ENCODE peak calls at places on chromosomes 11 and 22, in seven cellular contexts. I is AG04449; W is colonic mucosa; V is progenitor cell of endocrine pancreas; S is hypothalamus; Y is CD8-positive, alpha-beta memory T cell; Q is omental fat pad. K is an unnamed sample.

GRCh38 chr11:57658023-57658361 is 430 bp downstream of the CLP1 start:
- DNase-seq in W (no peak), Y (no peak), Q (no peak), V (no peak), S (no peak), I (no peak), K (no peak)

GRCh38 chr11:111417766-111418435 is 38.8 kb upstream of the POU2AF1 start:
- DNase-seq in Y (no peak), V (no peak), W (peak; percentile 47), S (no peak), Q (no peak), I (no peak), K (no peak)

GRCh38 chr11:45853616-45854219 is 6.4 kb downstream of the CRY2 start:
- DNase-seq in W (no peak), I (no peak), V (no peak), Y (no peak), Q (no peak), S (no peak), K (no peak)

GRCh38 chr11:89182773-89183172 is 5.1 kb downstream of the TYR start:
- DNase-seq in S (no peak), Q (no peak), I (no peak), W (no peak), Y (no peak), V (no peak), K (no peak)

GRCh38 chr11:110948112-110948511 is 235.9 kb upstream of the ARHGAP20 start:
- DNase-seq in I (no peak), S (no peak), W (no peak), V (no peak), Y (no peak), Q (no peak), K (no peak)

GRCh38 chr11:60658409-60658808 is 41.0 kb upstream of the MS4A8 start:
- DNase-seq in S (no peak), W (no peak), Y (no peak), V (no peak), I (no peak), Q (no peak), K (no peak)

GRCh38 chr11:30535818-30536217 is 50.3 kb downstream of the MPPED2 start:
- DNase-seq in I (no peak), Y (no peak), Q (no peak), W (no peak), S (no peak), V (no peak), K (no peak)

GRCh38 chr11:57571631-57572030 is 4.2 kb upstream of the UBE2L6 start:
- DNase-seq in V (no peak), I (no peak), S (no peak), Q (no peak), Y (no peak), W (no peak), K (peak; percentile 89)

GRCh38 chr11:121611242-121611641 is 158.5 kb upstream of the SORL1-AS1 start:
- DNase-seq in Y (no peak), Q (no peak), I (no peak), W (no peak), S (no peak), V (no peak), K (no peak)

GRCh38 chr22:45927059-45927458 is 49.9 kb downstream of the WNT7B start:
- DNase-seq in I (no peak), Q (no peak), V (no peak), S (no peak), W (no peak), Y (no peak), K (no peak)

GRCh38 chr11:64856382-64857227 is 12.2 kb upstream of the CDC42BPG start:
- DNase-seq in Q (peak; percentile 68), V (no peak), I (no peak), Y (no peak), W (peak; percentile 45), S (no peak), K (peak; percentile 68)

GRCh38 chr22:50548046-50548912 is 2.6 kb downstream of the KLHDC7B start:
- DNase-seq in Y (peak; percentile 69), Q (no peak), I (no peak), W (no peak), V (no peak), S (no peak), K (no peak)

GRCh38 chr11:34468209-34468841 is 29.6 kb downstream of the CAT start:
- DNase-seq in V (no peak), Y (peak; percentile 17), S (no peak), I (no peak), W (peak; percentile 35), Q (no peak), K (peak; percentile 84)

GRCh38 chr11:43736502-43737193 is 56.1 kb downstream of the HSD17B12 start:
- DNase-seq in Q (no peak), I (peak; percentile 40), W (no peak), Y (no peak), V (no peak), S (no peak), K (peak; percentile 74)

GRCh38 chr11:61575886-61576516 is 4.9 kb downstream of the SYT7 start:
- DNase-seq in I (no peak), V (no peak), Q (no peak), Y (no peak), S (no peak), W (no peak), K (no peak)

GRCh38 chr11:64334764-64335741 is 5.0 kb upstream of the CCDC88B start:
- DNase-seq in Q (no peak), I (peak; percentile 58), Y (no peak), V (peak; percentile 44), W (peak; percentile 80), S (no peak), K (peak; percentile 91)

GRCh38 chr11:101974255-101974654 is 57.9 kb upstream of the ANGPTL5 start:
- DNase-seq in Y (no peak), V (no peak), I (no peak), Q (no peak), S (no peak), W (no peak), K (no peak)

GRCh38 chr22:41571786-41572185 is 11.0 kb downstream of the CSDC2 start:
- DNase-seq in V (no peak), Q (no peak), Y (no peak), I (no peak), W (no peak), S (no peak), K (no peak)

GRCh38 chr11:102926946-102927623 is 28.4 kb downstream of the MMP13 start:
- DNase-seq in V (no peak), S (no peak), I (no peak), W (no peak), Q (no peak), Y (no peak), K (no peak)